ENCODE peak calls at places on chromosome 18, in ten cellular contexts. M, N, E, B, R, O, A, G, S and L are unnamed samples.

GRCh38 chr18:58785171-58785805 is 79.4 kb upstream of the ZNF532 start:
- DNase-seq in M (no peak), O (no peak), S (peak), G (peak), E (peak), R (peak), B (peak), N (peak), A (no peak), L (peak)

GRCh38 chr18:52570975-52571374 is 231.0 kb downstream of the DCC start:
- DNase-seq in A (no peak), G (no peak), S (no peak), N (no peak), B (no peak), E (no peak), O (no peak), R (no peak), M (no peak), L (no peak)

GRCh38 chr18:58221060-58221725 is 177.2 kb downstream of the NEDD4L start:
- DNase-seq in O (no peak), G (no peak), S (peak), E (no peak), A (no peak), N (peak), R (peak), B (peak), M (peak), L (no peak)

GRCh38 chr18:63155169-63155852 is 164.3 kb downstream of the BCL2 start:
- DNase-seq in O (peak), R (peak), E (peak), G (no peak), N (peak), S (peak), M (peak), A (peak), B (peak), L (no peak)

GRCh38 chr18:69257861-69258458 is 142.7 kb upstream of the DOK6 start:
- DNase-seq in E (no peak), S (no peak), A (no peak), O (no peak), N (no peak), R (no peak), G (peak), M (no peak), B (no peak), L (no peak)

GRCh38 chr18:6289454-6290242 is 125.1 kb downstream of the L3MBTL4 start:
- DNase-seq in A (no peak), R (no peak), E (no peak), S (no peak), O (no peak), M (no peak), N (no peak), G (no peak), B (no peak), L (no peak)

GRCh38 chr18:67131498-67131897 is 385.0 kb downstream of the DSEL start:
- DNase-seq in B (no peak), G (no peak), S (no peak), M (no peak), E (no peak), N (no peak), O (no peak), A (no peak), R (no peak), L (no peak)

GRCh38 chr18:9708882-9709877 is 1.1 kb downstream of the RAB31 start:
- DNase-seq in S (no peak), G (no peak), N (no peak), O (peak), B (peak), A (no peak), E (no peak), M (peak), R (no peak), L (no peak)

GRCh38 chr18:71994273-71994672 is 549.9 kb downstream of the CBLN2 start:
- DNase-seq in N (no peak), M (no peak), R (no peak), A (no peak), B (no peak), O (no peak), S (no peak), E (no peak), G (no peak), L (no peak)

GRCh38 chr18:57523171-57523956 is 63.1 kb downstream of the FECH start:
- DNase-seq in N (no peak), E (peak), A (peak), S (no peak), M (no peak), R (no peak), B (peak), O (peak), G (no peak), L (no peak)

GRCh38 chr18:57759650-57760049 is 43.5 kb downstream of the ATP8B1 start:
- DNase-seq in A (no peak), S (no peak), E (no peak), R (no peak), N (no peak), G (no peak), B (no peak), O (no peak), M (no peak), L (no peak)

GRCh38 chr18:78670778-78671405 is 308.7 kb upstream of the SALL3 start:
- DNase-seq in O (no peak), S (no peak), E (no peak), G (no peak), N (no peak), M (no peak), B (no peak), R (no peak), A (no peak), L (no peak)

DNA sequence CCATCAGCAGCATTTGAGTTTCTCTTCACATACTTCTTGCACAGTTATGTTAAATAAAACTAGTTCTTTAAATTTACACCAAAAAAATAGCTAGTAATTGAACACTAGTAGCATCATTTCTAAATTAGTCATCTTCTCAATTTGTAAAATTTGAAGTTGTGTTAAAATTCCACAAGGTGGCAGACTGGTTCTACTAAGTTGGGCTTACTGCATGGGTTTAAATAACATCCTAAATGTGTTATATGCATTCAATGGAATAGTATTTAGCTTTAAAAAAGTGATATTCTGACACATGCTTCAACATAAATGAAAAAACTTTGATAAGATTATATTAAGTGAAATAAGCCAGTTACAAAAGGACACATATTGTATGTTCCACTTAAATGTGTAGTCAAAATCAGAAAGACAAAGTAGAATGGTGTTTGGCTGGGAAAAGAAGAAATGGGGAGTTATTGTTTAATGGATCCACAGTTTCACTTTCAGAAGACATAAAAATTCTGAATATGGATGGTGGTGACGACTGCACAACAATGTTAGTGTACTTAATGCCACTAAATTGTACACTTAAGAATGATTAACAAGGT is 28.7 kb upstream of the RPRD1A start:
- DNase-seq in R (peak), M (no peak), E (no peak), S (no peak), N (no peak), O (peak), A (no peak), B (no peak), G (peak), L (peak)
- TF ChIP-seq CTCF in R (peak), M (peak), E (peak), S (peak), N (peak), O (peak), A (no peak), B (peak), G (peak), L (peak)

GRCh38 chr18:11750581-11751304 is 61.7 kb downstream of the GNAL start:
- DNase-seq in M (no peak), A (no peak), R (no peak), N (no peak), E (no peak), G (no peak), O (no peak), B (no peak), S (no peak), L (no peak)
- H3K4me3 ChIP-seq in M (no peak), A (no peak), R (no peak), N (no peak), E (no peak), G (no peak), O (no peak), B (no peak), S (peak), L (no peak)

GRCh38 chr18:33676593-33676992 is 98.6 kb downstream of the ASXL3 start:
- DNase-seq in R (no peak), N (no peak), G (no peak), S (no peak), M (no peak), O (no peak), E (no peak), B (no peak), A (no peak), L (no peak)

GRCh38 chr18:33670052-33670451 is 92.0 kb downstream of the ASXL3 start:
- DNase-seq in A (no peak), O (peak), S (no peak), R (no peak), G (no peak), N (no peak), E (no peak), M (no peak), B (no peak), L (no peak)

GRCh38 chr18:33677891-33678290 is 99.9 kb downstream of the ASXL3 start:
- DNase-seq in A (no peak), M (no peak), S (no peak), B (no peak), N (no peak), O (no peak), G (no peak), E (no peak), R (no peak), L (no peak)

GRCh38 chr18:33669589-33669988 is 91.6 kb downstream of the ASXL3 start:
- DNase-seq in B (no peak), M (no peak), E (no peak), G (no peak), O (no peak), R (no peak), S (no peak), N (no peak), A (no peak), L (no peak)

GRCh38 chr18:33673689-33674088 is 95.7 kb downstream of the ASXL3 start:
- DNase-seq in O (no peak), N (no peak), M (no peak), A (no peak), S (no peak), R (no peak), B (no peak), E (no peak), G (no peak), L (no peak)
- TF ChIP-seq CTCF in O (no peak), N (no peak), M (no peak), A (no peak), S (no peak), R (no peak), B (peak), E (no peak), G (no peak), L (no peak)

GRCh38 chr18:2536493-2536892 is 34.8 kb downstream of the METTL4 start:
- DNase-seq in A (no peak), S (no peak), M (no peak), E (no peak), N (no peak), R (no peak), O (no peak), B (no peak), G (peak), L (no peak)
- H3K4me3 ChIP-seq in A (no peak), S (no peak), M (no peak), E (no peak), N (no peak), R (no peak), O (no peak), B (peak), G (no peak), L (no peak)

GRCh38 chr18:35376742-35377695 is at the start of gene ZNF396:
- DNase-seq in N (peak), A (peak), S (peak), B (peak), O (peak), M (peak), G (no peak), E (peak), R (peak), L (no peak)
- TF ChIP-seq CTCF in N (no peak), A (no peak), S (no peak), B (no peak), O (no peak), M (no peak), G (no peak), E (no peak), R (no peak), L (peak)

DNA sequence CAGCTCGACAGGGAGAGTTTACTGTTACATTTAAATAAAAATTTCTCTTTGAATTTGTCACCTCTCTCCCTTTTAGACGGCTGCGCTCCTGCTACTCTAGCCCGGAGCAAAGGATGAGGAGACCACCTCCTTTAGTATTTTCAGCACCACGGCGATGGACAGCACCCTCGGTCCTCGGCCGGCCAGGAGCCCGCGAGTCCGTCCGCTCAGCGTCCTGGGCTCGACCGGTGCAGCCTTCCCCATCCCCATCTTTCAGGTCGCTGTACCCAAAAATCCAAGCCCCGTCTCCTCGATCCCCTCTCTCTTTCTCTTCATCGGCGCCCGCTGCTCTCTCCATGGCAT is 831 bp downstream of the CELF4 start:
- DNase-seq in O (no peak), A (no peak), E (no peak), G (no peak), R (no peak), B (peak), S (no peak), N (peak), M (peak), L (no peak)
- H3K4me3 ChIP-seq in O (no peak), A (peak), E (peak), G (no peak), R (peak), B (peak), S (peak), N (no peak), M (peak), L (no peak)

GRCh38 chr18:7514796-7515440 is 52.2 kb upstream of the PTPRM start:
- DNase-seq in S (no peak), A (no peak), N (peak), B (peak), M (no peak), O (no peak), E (no peak), G (no peak), R (no peak), L (no peak)

GRCh38 chr18:7516505-7517117 is 50.5 kb upstream of the PTPRM start:
- DNase-seq in S (no peak), E (no peak), O (no peak), R (no peak), M (no peak), B (no peak), A (no peak), N (no peak), G (no peak), L (no peak)

GRCh38 chr18:7512990-7513389 is 54.1 kb upstream of the PTPRM start:
- DNase-seq in R (no peak), E (no peak), B (no peak), M (no peak), A (no peak), S (no peak), O (no peak), N (no peak), G (no peak), L (no peak)

GRCh38 chr18:7517852-7518251 is 49.3 kb upstream of the PTPRM start:
- DNase-seq in N (no peak), B (no peak), S (no peak), R (no peak), E (no peak), G (no peak), A (no peak), M (no peak), O (no peak), L (no peak)

GRCh38 chr18:7512326-7512725 is 54.8 kb upstream of the PTPRM start:
- DNase-seq in S (no peak), O (no peak), A (no peak), G (peak), N (peak), E (no peak), B (no peak), M (no peak), R (no peak), L (no peak)
- TF ChIP-seq CTCF in S (no peak), O (no peak), A (no peak), G (no peak), N (no peak), E (no peak), B (no peak), M (no peak), R (no peak), L (no peak)

GRCh38 chr18:46831434-46831833 is 74.6 kb upstream of the ST8SIA5 start:
- DNase-seq in A (no peak), B (no peak), R (no peak), O (no peak), N (no peak), S (no peak), G (no peak), E (no peak), M (no peak), L (no peak)
- H3K4me3 ChIP-seq in A (no peak), B (no peak), R (no peak), O (no peak), N (no peak), S (no peak), G (no peak), E (no peak), M (no peak), L (no peak)

DNA sequence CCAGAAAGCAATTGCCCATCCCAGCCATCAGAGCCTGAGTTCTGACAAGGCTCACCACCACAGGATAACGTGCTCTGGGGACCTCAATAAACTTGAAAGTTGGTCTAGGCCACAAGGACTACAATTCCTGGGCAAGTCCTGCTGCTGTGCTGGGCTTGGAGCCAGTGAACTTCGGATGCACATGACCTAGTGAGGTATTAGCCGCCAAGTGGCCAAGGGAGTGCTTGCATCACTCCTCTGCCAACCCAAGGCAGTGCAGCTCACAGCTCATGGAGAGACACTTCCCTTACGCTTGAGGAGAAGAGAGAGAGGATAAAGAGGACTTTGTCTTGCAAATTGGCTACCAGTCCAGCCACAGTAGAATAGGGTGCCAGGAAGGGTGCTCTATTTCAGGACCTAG is 219.6 kb downstream of the MBD2 start:
- DNase-seq in E (no peak), M (no peak), S (no peak), R (no peak), G (no peak), N (peak), B (peak), A (peak), O (no peak), L (peak)
- TF ChIP-seq CTCF in E (no peak), M (no peak), S (no peak), R (no peak), G (no peak), N (no peak), B (peak), A (peak), O (no peak), L (peak)